ENCODE peak calls at places on chromosomes 12 and 14, in seven cellular contexts. One of them, this sample, is unnamed.

GRCh38 chr12:68036642-68037041 is 47.4 kb downstream of the IFNG-AS1 start:
- DNase-seq in stimulated activated CD8-positive, alpha-beta memory T cell treated with anti-CD3 and anti-CD28 coated beads, Interleukin-12 subunit alpha, Interleukin-12 subunit beta, amount 100 ng/mL, for 1 hour: no peak
- DNase-seq in SJSA1: no peak
- DNase-seq in B cell: no peak
- DNase-seq in hypothalamus: no peak
- DNase-seq in cardiac fibroblast: no peak
- DNase-seq in non-pigmented ciliary epithelial cell: no peak
- DNase-seq in this sample: no peak

GRCh38 chr12:92108651-92109050 is 37.0 kb downstream of the BTG1 start:
- DNase-seq in stimulated activated CD8-positive, alpha-beta memory T cell treated with anti-CD3 and anti-CD28 coated beads, Interleukin-12 subunit alpha, Interleukin-12 subunit beta, amount 100 ng/mL, for 1 hour: no peak
- DNase-seq in SJSA1: no peak
- DNase-seq in B cell: no peak
- DNase-seq in hypothalamus: no peak
- DNase-seq in cardiac fibroblast: peak; percentile 78
- DNase-seq in non-pigmented ciliary epithelial cell: no peak
- DNase-seq in this sample: no peak

GRCh38 chr12:88775742-88776151 is 195.5 kb upstream of the KITLG start:
- DNase-seq in stimulated activated CD8-positive, alpha-beta memory T cell treated with anti-CD3 and anti-CD28 coated beads, Interleukin-12 subunit alpha, Interleukin-12 subunit beta, amount 100 ng/mL, for 1 hour: no peak
- DNase-seq in SJSA1: no peak
- DNase-seq in B cell: no peak
- DNase-seq in hypothalamus: no peak
- DNase-seq in cardiac fibroblast: no peak
- DNase-seq in non-pigmented ciliary epithelial cell: no peak
- DNase-seq in this sample: no peak

GRCh38 chr12:62767506-62767905 is 167.4 kb downstream of the PPM1H start:
- DNase-seq in stimulated activated CD8-positive, alpha-beta memory T cell treated with anti-CD3 and anti-CD28 coated beads, Interleukin-12 subunit alpha, Interleukin-12 subunit beta, amount 100 ng/mL, for 1 hour: no peak
- DNase-seq in SJSA1: no peak
- DNase-seq in B cell: no peak
- DNase-seq in hypothalamus: no peak
- DNase-seq in cardiac fibroblast: peak; percentile 60
- DNase-seq in non-pigmented ciliary epithelial cell: no peak
- DNase-seq in this sample: no peak

GRCh38 chr12:19846561-19846960 is 407.3 kb downstream of the AEBP2 start:
- DNase-seq in stimulated activated CD8-positive, alpha-beta memory T cell treated with anti-CD3 and anti-CD28 coated beads, Interleukin-12 subunit alpha, Interleukin-12 subunit beta, amount 100 ng/mL, for 1 hour: no peak
- DNase-seq in SJSA1: no peak
- DNase-seq in B cell: no peak
- DNase-seq in hypothalamus: no peak
- DNase-seq in cardiac fibroblast: peak; percentile 82
- DNase-seq in non-pigmented ciliary epithelial cell: peak; percentile 58
- DNase-seq in this sample: no peak

GRCh38 chr14:105855246-105855892 is 329.0 kb downstream of the TMEM121 start:
- DNase-seq in stimulated activated CD8-positive, alpha-beta memory T cell treated with anti-CD3 and anti-CD28 coated beads, Interleukin-12 subunit alpha, Interleukin-12 subunit beta, amount 100 ng/mL, for 1 hour: no peak
- DNase-seq in SJSA1: peak; percentile 31
- DNase-seq in B cell: peak; percentile 30
- DNase-seq in hypothalamus: no peak
- DNase-seq in cardiac fibroblast: no peak
- DNase-seq in non-pigmented ciliary epithelial cell: no peak
- DNase-seq in this sample: no peak

GRCh38 chr12:110616471-110617115 is 2.7 kb downstream of the TCTN1 start:
- DNase-seq in stimulated activated CD8-positive, alpha-beta memory T cell treated with anti-CD3 and anti-CD28 coated beads, Interleukin-12 subunit alpha, Interleukin-12 subunit beta, amount 100 ng/mL, for 1 hour: no peak
- DNase-seq in SJSA1: no peak
- DNase-seq in B cell: no peak
- DNase-seq in hypothalamus: no peak
- DNase-seq in cardiac fibroblast: no peak
- DNase-seq in non-pigmented ciliary epithelial cell: no peak
- DNase-seq in this sample: no peak

GRCh38 chr14:101791919-101792572 is 30.5 kb downstream of the PPP2R5C start:
- DNase-seq in stimulated activated CD8-positive, alpha-beta memory T cell treated with anti-CD3 and anti-CD28 coated beads, Interleukin-12 subunit alpha, Interleukin-12 subunit beta, amount 100 ng/mL, for 1 hour: no peak
- DNase-seq in SJSA1: no peak
- DNase-seq in B cell: peak; percentile 46
- DNase-seq in hypothalamus: no peak
- DNase-seq in cardiac fibroblast: peak; percentile 77
- DNase-seq in non-pigmented ciliary epithelial cell: peak; percentile 54
- DNase-seq in this sample: no peak

GRCh38 chr12:131938082-131938481 is 9.0 kb downstream of the PUS1 start:
- DNase-seq in stimulated activated CD8-positive, alpha-beta memory T cell treated with anti-CD3 and anti-CD28 coated beads, Interleukin-12 subunit alpha, Interleukin-12 subunit beta, amount 100 ng/mL, for 1 hour: no peak
- DNase-seq in SJSA1: no peak
- DNase-seq in B cell: no peak
- DNase-seq in hypothalamus: no peak
- DNase-seq in cardiac fibroblast: no peak
- DNase-seq in non-pigmented ciliary epithelial cell: no peak
- DNase-seq in this sample: no peak

GRCh38 chr12:85985996-85986395 is 111.9 kb downstream of the NTS start:
- DNase-seq in stimulated activated CD8-positive, alpha-beta memory T cell treated with anti-CD3 and anti-CD28 coated beads, Interleukin-12 subunit alpha, Interleukin-12 subunit beta, amount 100 ng/mL, for 1 hour: no peak
- DNase-seq in SJSA1: no peak
- DNase-seq in B cell: no peak
- DNase-seq in hypothalamus: no peak
- DNase-seq in cardiac fibroblast: no peak
- DNase-seq in non-pigmented ciliary epithelial cell: no peak
- DNase-seq in this sample: no peak

GRCh38 chr14:50740858-50741257 is 72.8 kb upstream of the SAV1 start:
- DNase-seq in stimulated activated CD8-positive, alpha-beta memory T cell treated with anti-CD3 and anti-CD28 coated beads, Interleukin-12 subunit alpha, Interleukin-12 subunit beta, amount 100 ng/mL, for 1 hour: no peak
- DNase-seq in SJSA1: no peak
- DNase-seq in B cell: no peak
- DNase-seq in hypothalamus: no peak
- DNase-seq in cardiac fibroblast: no peak
- DNase-seq in non-pigmented ciliary epithelial cell: no peak
- DNase-seq in this sample: no peak

GRCh38 chr14:71050227-71050823 is 143.1 kb downstream of the PCNX1 start:
- DNase-seq in stimulated activated CD8-positive, alpha-beta memory T cell treated with anti-CD3 and anti-CD28 coated beads, Interleukin-12 subunit alpha, Interleukin-12 subunit beta, amount 100 ng/mL, for 1 hour: no peak
- DNase-seq in SJSA1: no peak
- DNase-seq in B cell: no peak
- DNase-seq in hypothalamus: no peak
- DNase-seq in cardiac fibroblast: peak; percentile 44
- DNase-seq in non-pigmented ciliary epithelial cell: no peak
- DNase-seq in this sample: no peak

GRCh38 chr12:101372431-101372830 is 35.1 kb downstream of the ARL1 start:
- DNase-seq in stimulated activated CD8-positive, alpha-beta memory T cell treated with anti-CD3 and anti-CD28 coated beads, Interleukin-12 subunit alpha, Interleukin-12 subunit beta, amount 100 ng/mL, for 1 hour: no peak
- DNase-seq in SJSA1: no peak
- DNase-seq in B cell: no peak
- DNase-seq in hypothalamus: no peak
- DNase-seq in cardiac fibroblast: no peak
- DNase-seq in non-pigmented ciliary epithelial cell: no peak
- DNase-seq in this sample: no peak

GRCh38 chr14:68784298-68784910 is 8.5 kb downstream of the ZFP36L1 start:
- DNase-seq in stimulated activated CD8-positive, alpha-beta memory T cell treated with anti-CD3 and anti-CD28 coated beads, Interleukin-12 subunit alpha, Interleukin-12 subunit beta, amount 100 ng/mL, for 1 hour: no peak
- DNase-seq in SJSA1: no peak
- DNase-seq in B cell: no peak
- DNase-seq in hypothalamus: no peak
- DNase-seq in cardiac fibroblast: peak; percentile 83
- DNase-seq in non-pigmented ciliary epithelial cell: no peak
- DNase-seq in this sample: no peak

GRCh38 chr12:89768586-89769482 is 60.2 kb upstream of the ATP2B1 start:
- DNase-seq in stimulated activated CD8-positive, alpha-beta memory T cell treated with anti-CD3 and anti-CD28 coated beads, Interleukin-12 subunit alpha, Interleukin-12 subunit beta, amount 100 ng/mL, for 1 hour: no peak
- DNase-seq in SJSA1: no peak
- DNase-seq in B cell: no peak
- DNase-seq in hypothalamus: no peak
- DNase-seq in cardiac fibroblast: peak; percentile 98
- DNase-seq in non-pigmented ciliary epithelial cell: peak; percentile 88
- DNase-seq in this sample: no peak

GRCh38 chr12:57145460-57146059 is 1.9 kb downstream of the LRP1-AS start:
- DNase-seq in stimulated activated CD8-positive, alpha-beta memory T cell treated with anti-CD3 and anti-CD28 coated beads, Interleukin-12 subunit alpha, Interleukin-12 subunit beta, amount 100 ng/mL, for 1 hour: no peak
- DNase-seq in SJSA1: no peak
- DNase-seq in B cell: no peak
- DNase-seq in hypothalamus: peak; percentile 63
- DNase-seq in cardiac fibroblast: no peak
- DNase-seq in non-pigmented ciliary epithelial cell: no peak
- DNase-seq in this sample: no peak

GRCh38 chr14:74618078-74618952 is 6.3 kb upstream of the LTBP2 start:
- DNase-seq in stimulated activated CD8-positive, alpha-beta memory T cell treated with anti-CD3 and anti-CD28 coated beads, Interleukin-12 subunit alpha, Interleukin-12 subunit beta, amount 100 ng/mL, for 1 hour: peak; percentile 54
- DNase-seq in SJSA1: no peak
- DNase-seq in B cell: peak; percentile 41
- DNase-seq in hypothalamus: no peak
- DNase-seq in cardiac fibroblast: peak; percentile 86
- DNase-seq in non-pigmented ciliary epithelial cell: no peak
- DNase-seq in this sample: peak; percentile 34

GRCh38 chr12:113167868-113168267 is 17.4 kb downstream of the DDX54 start:
- DNase-seq in stimulated activated CD8-positive, alpha-beta memory T cell treated with anti-CD3 and anti-CD28 coated beads, Interleukin-12 subunit alpha, Interleukin-12 subunit beta, amount 100 ng/mL, for 1 hour: no peak
- DNase-seq in SJSA1: no peak
- DNase-seq in B cell: no peak
- DNase-seq in hypothalamus: no peak
- DNase-seq in cardiac fibroblast: no peak
- DNase-seq in non-pigmented ciliary epithelial cell: no peak
- DNase-seq in this sample: no peak

GRCh38 chr12:94545937-94546771 is 86.5 kb upstream of the CEP83 start:
- DNase-seq in stimulated activated CD8-positive, alpha-beta memory T cell treated with anti-CD3 and anti-CD28 coated beads, Interleukin-12 subunit alpha, Interleukin-12 subunit beta, amount 100 ng/mL, for 1 hour: no peak
- DNase-seq in SJSA1: peak; percentile 51
- DNase-seq in B cell: no peak
- DNase-seq in hypothalamus: peak; percentile 22
- DNase-seq in cardiac fibroblast: peak; percentile 85
- DNase-seq in non-pigmented ciliary epithelial cell: peak; percentile 48
- DNase-seq in this sample: no peak

GRCh38 chr12:50211392-50212070 is 44.4 kb upstream of the CERS5 start:
- DNase-seq in stimulated activated CD8-positive, alpha-beta memory T cell treated with anti-CD3 and anti-CD28 coated beads, Interleukin-12 subunit alpha, Interleukin-12 subunit beta, amount 100 ng/mL, for 1 hour: no peak
- DNase-seq in SJSA1: no peak
- DNase-seq in B cell: no peak
- DNase-seq in hypothalamus: no peak
- DNase-seq in cardiac fibroblast: peak; percentile 60
- DNase-seq in non-pigmented ciliary epithelial cell: no peak
- DNase-seq in this sample: no peak

GRCh38 chr14:92565718-92566115 is 52.1 kb downstream of the RIN3 start:
- DNase-seq in stimulated activated CD8-positive, alpha-beta memory T cell treated with anti-CD3 and anti-CD28 coated beads, Interleukin-12 subunit alpha, Interleukin-12 subunit beta, amount 100 ng/mL, for 1 hour: no peak
- DNase-seq in SJSA1: no peak
- DNase-seq in B cell: no peak
- DNase-seq in hypothalamus: no peak
- DNase-seq in cardiac fibroblast: no peak
- DNase-seq in non-pigmented ciliary epithelial cell: no peak
- DNase-seq in this sample: no peak

GRCh38 chr14:60303745-60304144 is 54.7 kb downstream of the PPM1A start:
- DNase-seq in stimulated activated CD8-positive, alpha-beta memory T cell treated with anti-CD3 and anti-CD28 coated beads, Interleukin-12 subunit alpha, Interleukin-12 subunit beta, amount 100 ng/mL, for 1 hour: no peak
- DNase-seq in SJSA1: no peak
- DNase-seq in B cell: no peak
- DNase-seq in hypothalamus: no peak
- DNase-seq in cardiac fibroblast: no peak
- DNase-seq in non-pigmented ciliary epithelial cell: no peak
- DNase-seq in this sample: no peak

GRCh38 chr14:103000291-103000921 is 56.9 kb downstream of the CDC42BPB start:
- DNase-seq in stimulated activated CD8-positive, alpha-beta memory T cell treated with anti-CD3 and anti-CD28 coated beads, Interleukin-12 subunit alpha, Interleukin-12 subunit beta, amount 100 ng/mL, for 1 hour: no peak
- DNase-seq in SJSA1: no peak
- DNase-seq in B cell: no peak
- DNase-seq in hypothalamus: no peak
- DNase-seq in cardiac fibroblast: no peak
- DNase-seq in non-pigmented ciliary epithelial cell: no peak
- DNase-seq in this sample: no peak

GRCh38 chr14:102776761-102777710 is at the start of gene TRAF3:
- DNase-seq in stimulated activated CD8-positive, alpha-beta memory T cell treated with anti-CD3 and anti-CD28 coated beads, Interleukin-12 subunit alpha, Interleukin-12 subunit beta, amount 100 ng/mL, for 1 hour: peak; percentile 77
- DNase-seq in SJSA1: peak; percentile 76
- DNase-seq in B cell: peak; percentile 100
- DNase-seq in hypothalamus: peak; percentile 26
- DNase-seq in cardiac fibroblast: peak; percentile 68
- DNase-seq in non-pigmented ciliary epithelial cell: no peak
- DNase-seq in this sample: peak; percentile 86

GRCh38 chr12:27383429-27384260 is 51.0 kb downstream of the BMAL2 start:
- DNase-seq in stimulated activated CD8-positive, alpha-beta memory T cell treated with anti-CD3 and anti-CD28 coated beads, Interleukin-12 subunit alpha, Interleukin-12 subunit beta, amount 100 ng/mL, for 1 hour: peak; percentile 48
- DNase-seq in SJSA1: peak; percentile 81
- DNase-seq in B cell: peak; percentile 44
- DNase-seq in hypothalamus: peak; percentile 12
- DNase-seq in cardiac fibroblast: peak; percentile 95
- DNase-seq in non-pigmented ciliary epithelial cell: peak; percentile 63
- DNase-seq in this sample: peak; percentile 26

GRCh38 chr12:104083769-104084475 is 19.6 kb downstream of the HCFC2 start:
- DNase-seq in stimulated activated CD8-positive, alpha-beta memory T cell treated with anti-CD3 and anti-CD28 coated beads, Interleukin-12 subunit alpha, Interleukin-12 subunit beta, amount 100 ng/mL, for 1 hour: no peak
- DNase-seq in SJSA1: no peak
- DNase-seq in B cell: no peak
- DNase-seq in hypothalamus: no peak
- DNase-seq in cardiac fibroblast: no peak
- DNase-seq in non-pigmented ciliary epithelial cell: no peak
- DNase-seq in this sample: no peak

GRCh38 chr14:56826214-56826613 is 15.9 kb upstream of the OTX2 start:
- DNase-seq in stimulated activated CD8-positive, alpha-beta memory T cell treated with anti-CD3 and anti-CD28 coated beads, Interleukin-12 subunit alpha, Interleukin-12 subunit beta, amount 100 ng/mL, for 1 hour: no peak
- DNase-seq in SJSA1: no peak
- DNase-seq in B cell: no peak
- DNase-seq in hypothalamus: no peak
- DNase-seq in cardiac fibroblast: no peak
- DNase-seq in non-pigmented ciliary epithelial cell: no peak
- DNase-seq in this sample: no peak

GRCh38 chr12:51322452-51322851 is 1.5 kb downstream of the BIN2 start:
- DNase-seq in stimulated activated CD8-positive, alpha-beta memory T cell treated with anti-CD3 and anti-CD28 coated beads, Interleukin-12 subunit alpha, Interleukin-12 subunit beta, amount 100 ng/mL, for 1 hour: no peak
- DNase-seq in SJSA1: no peak
- DNase-seq in B cell: no peak
- DNase-seq in hypothalamus: no peak
- DNase-seq in cardiac fibroblast: no peak
- DNase-seq in non-pigmented ciliary epithelial cell: no peak
- DNase-seq in this sample: no peak

GRCh38 chr14:22200977-22201605 is 387.9 kb downstream of the DAD1 start:
- DNase-seq in stimulated activated CD8-positive, alpha-beta memory T cell treated with anti-CD3 and anti-CD28 coated beads, Interleukin-12 subunit alpha, Interleukin-12 subunit beta, amount 100 ng/mL, for 1 hour: peak; percentile 2
- DNase-seq in SJSA1: peak; percentile 37
- DNase-seq in B cell: no peak
- DNase-seq in hypothalamus: no peak
- DNase-seq in cardiac fibroblast: peak; percentile 77
- DNase-seq in non-pigmented ciliary epithelial cell: peak; percentile 50
- DNase-seq in this sample: peak; percentile 3

GRCh38 chr12:132771126-132771838 is 9.7 kb upstream of the ANKLE2 start:
- DNase-seq in stimulated activated CD8-positive, alpha-beta memory T cell treated with anti-CD3 and anti-CD28 coated beads, Interleukin-12 subunit alpha, Interleukin-12 subunit beta, amount 100 ng/mL, for 1 hour: peak; percentile 9
- DNase-seq in SJSA1: no peak
- DNase-seq in B cell: peak; percentile 71
- DNase-seq in hypothalamus: no peak
- DNase-seq in cardiac fibroblast: peak; percentile 24
- DNase-seq in non-pigmented ciliary epithelial cell: no peak
- DNase-seq in this sample: peak; percentile 58

GRCh38 chr14:75234173-75234855 is 44.3 kb upstream of the FOS start:
- DNase-seq in stimulated activated CD8-positive, alpha-beta memory T cell treated with anti-CD3 and anti-CD28 coated beads, Interleukin-12 subunit alpha, Interleukin-12 subunit beta, amount 100 ng/mL, for 1 hour: no peak
- DNase-seq in SJSA1: peak; percentile 85
- DNase-seq in B cell: no peak
- DNase-seq in hypothalamus: no peak
- DNase-seq in cardiac fibroblast: peak; percentile 91
- DNase-seq in non-pigmented ciliary epithelial cell: peak; percentile 89
- DNase-seq in this sample: no peak

GRCh38 chr14:31895206-31895605 is 181.9 kb upstream of the ARHGAP5 start:
- DNase-seq in stimulated activated CD8-positive, alpha-beta memory T cell treated with anti-CD3 and anti-CD28 coated beads, Interleukin-12 subunit alpha, Interleukin-12 subunit beta, amount 100 ng/mL, for 1 hour: no peak
- DNase-seq in SJSA1: no peak
- DNase-seq in B cell: no peak
- DNase-seq in hypothalamus: no peak
- DNase-seq in cardiac fibroblast: peak; percentile 89
- DNase-seq in non-pigmented ciliary epithelial cell: no peak
- DNase-seq in this sample: no peak

This sample was measured in T follicular helper cell.